ENCODE peak calls at places on chromosomes 13 and 19, in ten cellular contexts. L is stimulated activated CD8-positive, alpha-beta memory T cell treated with anti-CD3 and anti-CD28 coated beads, Interleukin-15, amount 100 ng/mL, for 48 hours; F is T-helper 2 cell; X is T-helper 17 cell; B is lung; Z is NCI-H446; P is heart right ventricle; S is endothelial cell; K is NCI-H1105; A is BE2C. U is an unnamed sample.

GRCh38 chr13:72458701-72459100 is 268.7 kb downstream of the MZT1 start:
- DNase-seq in L (no peak), F (no peak), X (no peak), B (no peak), Z (no peak), P (no peak), S (no peak), K (no peak), A (no peak), U (no peak)

GRCh38 chr19:58355891-58356235 is 2.6 kb upstream of the A1BG start:
- DNase-seq in L (no peak), F (no peak), X (no peak), B (no peak), Z (no peak), P (no peak), S (no peak), K (no peak), A (no peak), U (no peak)

GRCh38 chr19:748274-748598 is 2.7 kb upstream of the MISP start:
- DNase-seq in L (no peak), F (no peak), X (no peak), B (no peak), Z (no peak), P (no peak), S (no peak), K (no peak), A (no peak), U (no peak)

GRCh38 chr13:45601680-45602079 is 13.9 kb downstream of the ERICH6B start:
- DNase-seq in L (no peak), F (no peak), X (no peak), B (no peak), Z (no peak), P (no peak), S (no peak), K (no peak), A (no peak), U (no peak)

GRCh38 chr19:51689751-51690358 is 3.3 kb upstream of the SPACA6 start:
- DNase-seq in L (no peak), F (no peak), X (no peak), B (peak), Z (peak), P (peak), S (peak), K (no peak), A (peak), U (peak)

GRCh38 chr19:39336483-39336882 is 640 bp upstream of the GMFG start:
- DNase-seq in L (no peak), F (no peak), X (no peak), B (no peak), Z (no peak), P (no peak), S (no peak), K (no peak), A (no peak), U (no peak)

GRCh38 chr13:46893820-46894533 is 2.9 kb downstream of the HTR2A start:
- DNase-seq in L (peak), F (peak), X (peak), B (peak), Z (no peak), P (peak), S (peak), K (peak), A (peak), U (peak)

GRCh38 chr19:51258165-51258564 is 7.3 kb downstream of the SIGLECL1 start:
- DNase-seq in L (no peak), F (no peak), X (no peak), B (no peak), Z (no peak), P (no peak), S (no peak), K (no peak), A (no peak), U (no peak)

GRCh38 chr13:111177803-111178389 is 62.8 kb downstream of the ARHGEF7 start:
- DNase-seq in L (no peak), F (no peak), X (no peak), B (no peak), Z (no peak), P (no peak), S (no peak), K (no peak), A (no peak), U (no peak)

GRCh38 chr13:34522818-34523217 is 419.3 kb upstream of the NBEA start:
- DNase-seq in L (no peak), F (no peak), X (no peak), B (no peak), Z (no peak), P (no peak), S (no peak), K (no peak), A (no peak), U (no peak)

GRCh38 chr13:30443957-30444404 is 21.7 kb downstream of the UBE2L5 start:
- DNase-seq in L (no peak), F (no peak), X (no peak), B (no peak), Z (no peak), P (no peak), S (no peak), K (no peak), A (no peak), U (no peak)

GRCh38 chr13:36718686-36719085 is 44.9 kb downstream of the SERTM1 start:
- DNase-seq in L (no peak), F (no peak), X (no peak), B (no peak), Z (no peak), P (no peak), S (no peak), K (no peak), A (no peak), U (no peak)

GRCh38 chr19:50264483-50265186 is 61.2 kb downstream of the MYH14 start:
- DNase-seq in L (no peak), F (no peak), X (no peak), B (no peak), Z (no peak), P (no peak), S (no peak), K (no peak), A (no peak), U (no peak)

U was measured in ureter.